ENCODE peak calls at places on chromosomes 5 and 9, in eight cellular contexts. F is effector memory CD4-positive, alpha-beta T cell; A is NCI-H2029; C is choroid plexus epithelial cell; R is activated naive CD4-positive, alpha-beta T cell treated with Interleukin-2 at 50 U/mL for 16 hours; Q is stimulated activated effector memory CD8-positive, alpha-beta T cell treated with anti-CD3 and anti-CD28 coated beads, Interleukin-12 subunit alpha, Interleukin-12 subunit beta, amount 100 ng/mL, for 72 hours; J is mesothelial cell of epicardium; T is fibroblast of pulmonary artery. M is an unnamed sample.
A peak's percentile ranks its signal among the peaks of the same experiment; 100 is the strongest.

GRCh38 chr5:66805514-66806430 is 209.6 kb downstream of the MAST4 start:
- DNase-seq in F (no peak), A (no peak), C (no peak), R (no peak), Q (no peak), J (no peak), T (no peak), M (no peak)

GRCh38 chr5:142110046-142110531 is 1.5 kb downstream of the NDFIP1 start:
- DNase-seq in F (no peak), A (peak; percentile 14), C (peak; percentile 41), R (no peak), Q (no peak), J (no peak), T (peak; percentile 40), M (peak; percentile 22)

GRCh38 chr5:86526811-86527348 is 90.9 kb upstream of the COX7C start:
- DNase-seq in F (no peak), A (no peak), C (no peak), R (no peak), Q (no peak), J (no peak), T (no peak), M (no peak)

GRCh38 chr9:104968025-104968982 is 40.3 kb upstream of the ABCA1 start:
- DNase-seq in F (peak; percentile 77), A (peak; percentile 73), C (peak; percentile 89), R (peak; percentile 88), Q (peak; percentile 83), J (peak; percentile 77), T (peak; percentile 98), M (peak; percentile 86)

GRCh38 chr9:33222031-33222430 is 17.9 kb upstream of the SPINK4 start:
- DNase-seq in F (no peak), A (no peak), C (no peak), R (no peak), Q (no peak), J (no peak), T (no peak), M (no peak)

GRCh38 chr5:153659337-153659736 is 168.9 kb downstream of the GRIA1 start:
- DNase-seq in F (no peak), A (no peak), C (peak; percentile 86), R (no peak), Q (no peak), J (no peak), T (peak; percentile 78), M (peak; percentile 90)

GRCh38 chr5:178765753-178766300 is 35.4 kb upstream of the ZNF354A start:
- DNase-seq in F (no peak), A (no peak), C (no peak), R (no peak), Q (no peak), J (no peak), T (no peak), M (no peak)

GRCh38 chr9:88197781-88198345 is 59.6 kb upstream of the SPATA31C2 start:
- DNase-seq in F (no peak), A (no peak), C (peak; percentile 88), R (no peak), Q (no peak), J (no peak), T (peak; percentile 68), M (peak; percentile 94)

GRCh38 chr5:132747064-132747692 is at the start of gene CCNI2:
- DNase-seq in F (peak; percentile 61), A (no peak), C (no peak), R (peak; percentile 75), Q (peak; percentile 51), J (no peak), T (no peak), M (no peak)

GRCh38 chr5:122585111-122585415 is 189.8 kb upstream of the SNX2 start:
- DNase-seq in F (no peak), A (no peak), C (no peak), R (no peak), Q (no peak), J (no peak), T (no peak), M (no peak)

GRCh38 chr9:137307255-137308101 is 5.4 kb upstream of the NRARP start:
- DNase-seq in F (no peak), A (no peak), C (no peak), R (no peak), Q (no peak), J (no peak), T (no peak), M (no peak)

GRCh38 chr9:70924380-70924779 is 197.0 kb downstream of the TRPM3 start:
- DNase-seq in F (no peak), A (no peak), C (peak; percentile 82), R (no peak), Q (no peak), J (no peak), T (peak; percentile 86), M (peak; percentile 92)

GRCh38 chr9:26947736-26948135 is 694 bp upstream of the PLAA start:
- DNase-seq in F (no peak), A (no peak), C (no peak), R (peak; percentile 63), Q (no peak), J (no peak), T (no peak), M (peak; percentile 9)

GRCh38 chr9:127165096-127165495 is 42.7 kb upstream of the ANGPTL2 start:
- DNase-seq in F (no peak), A (no peak), C (no peak), R (no peak), Q (no peak), J (no peak), T (no peak), M (no peak)

GRCh38 chr5:125274938-125275759 is 528.7 kb upstream of the ZNF608 start:
- DNase-seq in F (no peak), A (no peak), C (peak; percentile 86), R (no peak), Q (no peak), J (no peak), T (peak; percentile 14), M (peak; percentile 38)

GRCh38 chr5:69271376-69271775 is 36.7 kb downstream of the CDK7 start:
- DNase-seq in F (no peak), A (no peak), C (peak; percentile 71), R (no peak), Q (no peak), J (no peak), T (peak; percentile 74), M (peak; percentile 48)

GRCh38 chr9:37031902-37032301 is 2.2 kb downstream of the PAX5 start:
- DNase-seq in F (no peak), A (no peak), C (no peak), R (no peak), Q (no peak), J (no peak), T (no peak), M (no peak)

GRCh38 chr9:134606951-134607733 is 34.5 kb upstream of the COL5A1 start:
- DNase-seq in F (no peak), A (no peak), C (peak; percentile 26), R (no peak), Q (no peak), J (no peak), T (no peak), M (peak; percentile 32)

GRCh38 chr5:176723440-176723839 is 76.2 kb downstream of the TSPAN17 start:
- DNase-seq in F (no peak), A (no peak), C (no peak), R (no peak), Q (no peak), J (no peak), T (no peak), M (no peak)

GRCh38 chr5:142808778-142809606 is 38.8 kb downstream of the ARHGAP26 start:
- DNase-seq in F (no peak), A (no peak), C (no peak), R (no peak), Q (no peak), J (no peak), T (no peak), M (no peak)

GRCh38 chr9:136023401-136024225 is 62.4 kb upstream of the UBAC1 start:
- DNase-seq in F (no peak), A (no peak), C (peak; percentile 63), R (no peak), Q (no peak), J (no peak), T (peak; percentile 87), M (peak; percentile 32)

GRCh38 chr9:116154976-116155699 is 1.5 kb downstream of the PAPPA start:
- DNase-seq in F (no peak), A (no peak), C (peak; percentile 91), R (no peak), Q (no peak), J (no peak), T (peak; percentile 92), M (peak; percentile 56)

GRCh38 chr5:74173260-74173659 is 467.3 kb downstream of the ENC1 start:
- DNase-seq in F (no peak), A (no peak), C (peak; percentile 43), R (no peak), Q (no peak), J (no peak), T (no peak), M (peak; percentile 77)

GRCh38 chr9:122197334-122197872 is 31.4 kb downstream of the LHX6 start:
- DNase-seq in F (no peak), A (no peak), C (no peak), R (no peak), Q (no peak), J (no peak), T (no peak), M (no peak)

GRCh38 chr5:61308699-61309098 is 23.4 kb upstream of the ZSWIM6 start:
- DNase-seq in F (no peak), A (no peak), C (no peak), R (no peak), Q (no peak), J (no peak), T (no peak), M (peak; percentile 60)

GRCh38 chr9:36665921-36666429 is 93.3 kb downstream of the MELK start:
- DNase-seq in F (no peak), A (no peak), C (peak; percentile 45), R (no peak), Q (no peak), J (no peak), T (peak; percentile 66), M (peak; percentile 34)

GRCh38 chr5:95822038-95822407 is 503 bp downstream of the GLRX start:
- DNase-seq in F (no peak), A (peak; percentile 44), C (peak; percentile 48), R (peak; percentile 41), Q (no peak), J (no peak), T (peak; percentile 77), M (peak; percentile 26)

GRCh38 chr9:131801811-131802210 is 61.9 kb upstream of the RAPGEF1 start:
- DNase-seq in F (no peak), A (no peak), C (no peak), R (no peak), Q (no peak), J (no peak), T (no peak), M (no peak)

GRCh38 chr9:128163523-128164331 is 3.7 kb downstream of the BBLN start:
- DNase-seq in F (no peak), A (no peak), C (no peak), R (no peak), Q (no peak), J (no peak), T (no peak), M (no peak)

GRCh38 chr5:103829585-103829984 is 267.0 kb upstream of the NUDT12 start:
- DNase-seq in F (no peak), A (no peak), C (peak; percentile 29), R (no peak), Q (no peak), J (no peak), T (no peak), M (no peak)

GRCh38 chr9:129472651-129473102 is 148.2 kb downstream of the C9orf50 start:
- DNase-seq in F (no peak), A (no peak), C (no peak), R (no peak), Q (no peak), J (no peak), T (no peak), M (no peak)

GRCh38 chr5:57695179-57695578 is 212.6 kb upstream of the ACTBL2 start:
- DNase-seq in F (no peak), A (no peak), C (no peak), R (no peak), Q (no peak), J (no peak), T (no peak), M (no peak)

GRCh38 chr5:149621415-149622098 is 40.3 kb downstream of the ARHGEF37 start:
- DNase-seq in F (no peak), A (no peak), C (no peak), R (no peak), Q (no peak), J (no peak), T (no peak), M (no peak)

GRCh38 chr9:134132208-134132870 is 3.5 kb upstream of the WDR5 start:
- DNase-seq in F (no peak), A (no peak), C (no peak), R (no peak), Q (no peak), J (no peak), T (no peak), M (no peak)

M was measured in astrocyte.